ENCODE peak calls at places on chromosomes 2 and 18, in eight cellular contexts. One of them, this sample, is unnamed.

GRCh38 chr18:67433971-67434370 is 82.5 kb downstream of the DSEL start:
- DNase-seq in activated CD4-positive, alpha-beta T cell treated with anti-CD3 and anti-CD28 coated beads for 36 hours: no peak
- DNase-seq in psoas muscle: no peak
- DNase-seq in left lung: no peak
- DNase-seq in ACHN: no peak
- DNase-seq in T-helper 1 cell: no peak
- DNase-seq in sigmoid colon: no peak
- DNase-seq in activated naive CD8-positive, alpha-beta T cell treated with anti-CD3 and anti-CD28 coated beads, Interleukin-2, amount 50 U/mL, for 24 hours: no peak
- DNase-seq in this sample: no peak

GRCh38 chr2:178280261-178280852 is 86.0 kb downstream of the OSBPL6 start:
- DNase-seq in activated CD4-positive, alpha-beta T cell treated with anti-CD3 and anti-CD28 coated beads for 36 hours: peak; percentile 45
- DNase-seq in psoas muscle: no peak
- DNase-seq in left lung: no peak
- DNase-seq in ACHN: peak; percentile 58
- DNase-seq in T-helper 1 cell: no peak
- DNase-seq in sigmoid colon: no peak
- DNase-seq in activated naive CD8-positive, alpha-beta T cell treated with anti-CD3 and anti-CD28 coated beads, Interleukin-2, amount 50 U/mL, for 24 hours: peak; percentile 38
- DNase-seq in this sample: peak; percentile 57

GRCh38 chr2:172607379-172607928 is 51.6 kb downstream of the PDK1 start:
- DNase-seq in activated CD4-positive, alpha-beta T cell treated with anti-CD3 and anti-CD28 coated beads for 36 hours: no peak
- DNase-seq in psoas muscle: no peak
- DNase-seq in left lung: no peak
- DNase-seq in ACHN: no peak
- DNase-seq in T-helper 1 cell: no peak
- DNase-seq in sigmoid colon: no peak
- DNase-seq in activated naive CD8-positive, alpha-beta T cell treated with anti-CD3 and anti-CD28 coated beads, Interleukin-2, amount 50 U/mL, for 24 hours: no peak
- DNase-seq in this sample: no peak

GRCh38 chr2:43759195-43759594 is 14.6 kb upstream of the DYNC2LI1 start:
- DNase-seq in activated CD4-positive, alpha-beta T cell treated with anti-CD3 and anti-CD28 coated beads for 36 hours: no peak
- DNase-seq in psoas muscle: no peak
- DNase-seq in left lung: no peak
- DNase-seq in ACHN: peak; percentile 90
- DNase-seq in T-helper 1 cell: no peak
- DNase-seq in sigmoid colon: no peak
- DNase-seq in activated naive CD8-positive, alpha-beta T cell treated with anti-CD3 and anti-CD28 coated beads, Interleukin-2, amount 50 U/mL, for 24 hours: no peak
- DNase-seq in this sample: no peak

GRCh38 chr2:112181571-112182290 is 43.5 kb downstream of the FBLN7 start:
- DNase-seq in activated CD4-positive, alpha-beta T cell treated with anti-CD3 and anti-CD28 coated beads for 36 hours: peak; percentile 84
- DNase-seq in psoas muscle: no peak
- DNase-seq in left lung: peak; percentile 81
- DNase-seq in ACHN: no peak
- DNase-seq in T-helper 1 cell: peak; percentile 47
- DNase-seq in sigmoid colon: no peak
- DNase-seq in activated naive CD8-positive, alpha-beta T cell treated with anti-CD3 and anti-CD28 coated beads, Interleukin-2, amount 50 U/mL, for 24 hours: peak; percentile 35
- DNase-seq in this sample: no peak

GRCh38 chr2:32246911-32247310 is 17.8 kb downstream of the NLRC4 start:
- DNase-seq in activated CD4-positive, alpha-beta T cell treated with anti-CD3 and anti-CD28 coated beads for 36 hours: no peak
- DNase-seq in psoas muscle: no peak
- DNase-seq in left lung: no peak
- DNase-seq in ACHN: no peak
- DNase-seq in T-helper 1 cell: no peak
- DNase-seq in sigmoid colon: no peak
- DNase-seq in activated naive CD8-positive, alpha-beta T cell treated with anti-CD3 and anti-CD28 coated beads, Interleukin-2, amount 50 U/mL, for 24 hours: no peak
- DNase-seq in this sample: no peak

GRCh38 chr2:38315707-38316333 is 61.3 kb downstream of the ATL2 start:
- DNase-seq in activated CD4-positive, alpha-beta T cell treated with anti-CD3 and anti-CD28 coated beads for 36 hours: peak; percentile 26
- DNase-seq in psoas muscle: no peak
- DNase-seq in left lung: no peak
- DNase-seq in ACHN: peak; percentile 70
- DNase-seq in T-helper 1 cell: no peak
- DNase-seq in sigmoid colon: no peak
- DNase-seq in activated naive CD8-positive, alpha-beta T cell treated with anti-CD3 and anti-CD28 coated beads, Interleukin-2, amount 50 U/mL, for 24 hours: no peak
- DNase-seq in this sample: peak; percentile 31

GRCh38 chr2:1544478-1545069 is 131.3 kb downstream of the TPO start:
- DNase-seq in activated CD4-positive, alpha-beta T cell treated with anti-CD3 and anti-CD28 coated beads for 36 hours: no peak
- DNase-seq in psoas muscle: no peak
- DNase-seq in left lung: no peak
- DNase-seq in ACHN: no peak
- DNase-seq in T-helper 1 cell: no peak
- DNase-seq in sigmoid colon: no peak
- DNase-seq in activated naive CD8-positive, alpha-beta T cell treated with anti-CD3 and anti-CD28 coated beads, Interleukin-2, amount 50 U/mL, for 24 hours: no peak
- DNase-seq in this sample: peak; percentile 30

GRCh38 chr2:237873382-237873781 is 14.0 kb downstream of the RAMP1 start:
- DNase-seq in activated CD4-positive, alpha-beta T cell treated with anti-CD3 and anti-CD28 coated beads for 36 hours: peak; percentile 36
- DNase-seq in psoas muscle: no peak
- DNase-seq in left lung: no peak
- DNase-seq in ACHN: no peak
- DNase-seq in T-helper 1 cell: no peak
- DNase-seq in sigmoid colon: peak; percentile 87
- DNase-seq in activated naive CD8-positive, alpha-beta T cell treated with anti-CD3 and anti-CD28 coated beads, Interleukin-2, amount 50 U/mL, for 24 hours: no peak
- DNase-seq in this sample: no peak

GRCh38 chr2:71742953-71743601 is 289.7 kb downstream of the DYSF start:
- DNase-seq in activated CD4-positive, alpha-beta T cell treated with anti-CD3 and anti-CD28 coated beads for 36 hours: no peak
- DNase-seq in psoas muscle: peak; percentile 84
- DNase-seq in left lung: no peak
- DNase-seq in ACHN: peak; percentile 84
- DNase-seq in T-helper 1 cell: no peak
- DNase-seq in sigmoid colon: peak; percentile 96
- DNase-seq in activated naive CD8-positive, alpha-beta T cell treated with anti-CD3 and anti-CD28 coated beads, Interleukin-2, amount 50 U/mL, for 24 hours: no peak
- DNase-seq in this sample: peak; percentile 90

GRCh38 chr18:11496561-11497172 is 112.7 kb upstream of the SLC35G4 start:
- DNase-seq in activated CD4-positive, alpha-beta T cell treated with anti-CD3 and anti-CD28 coated beads for 36 hours: no peak
- DNase-seq in psoas muscle: no peak
- DNase-seq in left lung: no peak
- DNase-seq in ACHN: no peak
- DNase-seq in T-helper 1 cell: no peak
- DNase-seq in sigmoid colon: no peak
- DNase-seq in activated naive CD8-positive, alpha-beta T cell treated with anti-CD3 and anti-CD28 coated beads, Interleukin-2, amount 50 U/mL, for 24 hours: no peak
- DNase-seq in this sample: no peak

GRCh38 chr2:111168528-111168929 is 47.8 kb downstream of the BCL2L11 start:
- DNase-seq in activated CD4-positive, alpha-beta T cell treated with anti-CD3 and anti-CD28 coated beads for 36 hours: peak; percentile 88
- DNase-seq in psoas muscle: peak; percentile 86
- DNase-seq in left lung: no peak
- DNase-seq in ACHN: peak; percentile 64
- DNase-seq in T-helper 1 cell: no peak
- DNase-seq in sigmoid colon: no peak
- DNase-seq in activated naive CD8-positive, alpha-beta T cell treated with anti-CD3 and anti-CD28 coated beads, Interleukin-2, amount 50 U/mL, for 24 hours: peak; percentile 64
- DNase-seq in this sample: peak; percentile 64

GRCh38 chr2:75865083-75865482 is 154.4 kb upstream of the GCFC2 start:
- DNase-seq in activated CD4-positive, alpha-beta T cell treated with anti-CD3 and anti-CD28 coated beads for 36 hours: no peak
- DNase-seq in psoas muscle: no peak
- DNase-seq in left lung: no peak
- DNase-seq in ACHN: no peak
- DNase-seq in T-helper 1 cell: no peak
- DNase-seq in sigmoid colon: no peak
- DNase-seq in activated naive CD8-positive, alpha-beta T cell treated with anti-CD3 and anti-CD28 coated beads, Interleukin-2, amount 50 U/mL, for 24 hours: no peak
- DNase-seq in this sample: no peak

GRCh38 chr18:62566199-62566598 is 43.4 kb downstream of the ZCCHC2 start:
- DNase-seq in activated CD4-positive, alpha-beta T cell treated with anti-CD3 and anti-CD28 coated beads for 36 hours: peak; percentile 24
- DNase-seq in psoas muscle: peak; percentile 69
- DNase-seq in left lung: no peak
- DNase-seq in ACHN: peak; percentile 34
- DNase-seq in T-helper 1 cell: no peak
- DNase-seq in sigmoid colon: no peak
- DNase-seq in activated naive CD8-positive, alpha-beta T cell treated with anti-CD3 and anti-CD28 coated beads, Interleukin-2, amount 50 U/mL, for 24 hours: no peak
- DNase-seq in this sample: peak; percentile 59

GRCh38 chr2:27296466-27296865 is 11.8 kb downstream of the UCN start:
- DNase-seq in activated CD4-positive, alpha-beta T cell treated with anti-CD3 and anti-CD28 coated beads for 36 hours: no peak
- DNase-seq in psoas muscle: no peak
- DNase-seq in left lung: no peak
- DNase-seq in ACHN: no peak
- DNase-seq in T-helper 1 cell: no peak
- DNase-seq in sigmoid colon: no peak
- DNase-seq in activated naive CD8-positive, alpha-beta T cell treated with anti-CD3 and anti-CD28 coated beads, Interleukin-2, amount 50 U/mL, for 24 hours: no peak
- DNase-seq in this sample: no peak

This sample was measured in adrenal gland.